ENCODE peak calls at places on chromosomes 2 and 18, in five cellular contexts. M, P, F, Z and A are unnamed samples.
A peak's percentile ranks its signal among the peaks of the same experiment; 100 is the strongest.

GRCh38 chr2:70010222-70011111 is 49.0 kb upstream of the ASPRV1 start:
- DNase-seq in M (no peak), P (no peak), F (no peak), Z (no peak), A (peak; percentile 8)

GRCh38 chr2:33015421-33016142 is 68.8 kb downstream of the LTBP1 start:
- DNase-seq in M (no peak), P (peak; percentile 62), F (peak; percentile 79), Z (peak; percentile 65), A (peak; percentile 67)

GRCh38 chr18:9428862-9429661 is 46.3 kb upstream of the RALBP1 start:
- DNase-seq in M (no peak), P (no peak), F (no peak), Z (no peak), A (no peak)

GRCh38 chr2:719734-720133 is 42.5 kb upstream of the TMEM18 start:
- DNase-seq in M (no peak), P (no peak), F (no peak), Z (no peak), A (no peak)

GRCh38 chr2:157672129-157672528 is 43.5 kb upstream of the ACVR1C start:
- DNase-seq in M (no peak), P (no peak), F (no peak), Z (no peak), A (no peak)

GRCh38 chr2:1969701-1970015 is 225.3 kb upstream of the PXDN start:
- DNase-seq in M (no peak), P (peak; percentile 46), F (no peak), Z (no peak), A (no peak)

GRCh38 chr2:177710889-177711288 is 318.3 kb downstream of the AGPS start:
- DNase-seq in M (no peak), P (no peak), F (no peak), Z (no peak), A (no peak)

GRCh38 chr18:50074404-50074803 is 120.5 kb downstream of the MYO5B start:
- DNase-seq in M (no peak), P (no peak), F (no peak), Z (no peak), A (no peak)

GRCh38 chr2:230990131-230990898 is 5.6 kb upstream of the SPATA3 start:
- DNase-seq in M (no peak), P (no peak), F (no peak), Z (no peak), A (no peak)

GRCh38 chr2:54899576-54900200 is 150.6 kb downstream of the RTN4 start:
- DNase-seq in M (no peak), P (peak; percentile 65), F (peak; percentile 74), Z (peak; percentile 59), A (no peak)

GRCh38 chr2:129181433-129181832 is 798.0 kb upstream of the RAB6C start:
- DNase-seq in M (no peak), P (no peak), F (no peak), Z (no peak), A (no peak)

GRCh38 chr2:216491757-216492635 is 6.6 kb upstream of the RPL37A start:
- DNase-seq in M (no peak), P (no peak), F (no peak), Z (no peak), A (no peak)

GRCh38 chr2:26595146-26595545 is 46.0 kb downstream of the CIB4 start:
- DNase-seq in M (peak; percentile 41), P (no peak), F (no peak), Z (no peak), A (no peak)

GRCh38 chr2:239003933-239004636 is 156.2 kb downstream of the TWIST2 start:
- DNase-seq in M (peak; percentile 41), P (no peak), F (no peak), Z (no peak), A (no peak)
- H3K4me3 ChIP-seq in M (no peak overlapping the region), P (no peak overlapping the region), F (no peak overlapping the region), Z (no peak overlapping the region), A (no peak overlapping the region)

GRCh38 chr2:45004569-45005181 is 4.6 kb downstream of the SIX2 start:
- DNase-seq in M (no peak), P (no peak), F (no peak), Z (peak; percentile 29), A (no peak)
- H3K4me3 ChIP-seq in M (peak overlapping the region; percentile 25), P (peak overlapping the region; percentile 18), F (peak overlapping the region; percentile 12), Z (peak overlapping the region; percentile 11), A (no peak overlapping the region)

DNA sequence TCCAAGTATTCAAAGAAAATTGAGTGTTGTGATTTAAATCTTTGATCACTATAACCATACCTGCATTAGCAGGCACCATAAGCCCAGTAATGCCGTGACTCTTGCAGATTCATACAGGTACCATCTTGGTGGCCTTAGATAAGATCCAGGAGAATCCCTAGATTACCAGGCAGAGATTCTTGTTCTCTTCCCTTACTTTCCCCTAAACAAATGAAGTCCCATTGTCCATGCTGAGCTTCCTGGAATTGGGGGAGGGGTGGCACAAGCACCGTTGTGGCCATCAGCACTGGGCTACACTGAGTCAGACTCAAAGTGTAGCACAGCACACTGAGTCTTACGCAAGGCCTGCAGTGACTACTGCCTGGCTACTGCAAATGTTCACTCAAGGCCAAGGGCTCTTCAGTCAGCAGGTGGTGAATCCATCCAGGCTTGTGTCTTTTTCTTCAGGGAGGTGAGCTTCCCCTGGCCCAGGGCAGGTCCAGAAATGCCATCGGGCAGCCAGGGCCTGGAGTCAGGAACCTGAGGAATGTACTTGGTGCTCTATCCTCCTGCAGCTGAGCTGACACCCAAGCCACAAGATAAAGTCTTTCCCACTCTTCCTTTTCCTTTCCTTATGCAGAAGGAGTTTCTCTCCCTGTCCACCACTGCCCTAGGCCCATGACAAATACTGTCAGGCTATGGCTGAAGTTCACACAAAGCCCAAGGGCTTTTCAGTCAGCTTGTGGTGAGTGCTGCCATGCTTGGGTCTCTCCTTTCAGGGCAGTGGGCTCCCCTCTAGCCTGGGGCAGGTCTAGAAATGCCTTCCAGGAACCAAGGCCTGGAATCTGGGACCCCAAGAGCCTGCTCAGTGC is 52.6 kb downstream of the CD28 start:
- DNase-seq in M (no peak), P (peak; percentile 67), F (peak; percentile 47), Z (no peak), A (no peak)
- H3K4me3 ChIP-seq in M (no peak overlapping the region), P (no peak overlapping the region), F (no peak overlapping the region), Z (no peak overlapping the region), A (no peak overlapping the region)

DNA sequence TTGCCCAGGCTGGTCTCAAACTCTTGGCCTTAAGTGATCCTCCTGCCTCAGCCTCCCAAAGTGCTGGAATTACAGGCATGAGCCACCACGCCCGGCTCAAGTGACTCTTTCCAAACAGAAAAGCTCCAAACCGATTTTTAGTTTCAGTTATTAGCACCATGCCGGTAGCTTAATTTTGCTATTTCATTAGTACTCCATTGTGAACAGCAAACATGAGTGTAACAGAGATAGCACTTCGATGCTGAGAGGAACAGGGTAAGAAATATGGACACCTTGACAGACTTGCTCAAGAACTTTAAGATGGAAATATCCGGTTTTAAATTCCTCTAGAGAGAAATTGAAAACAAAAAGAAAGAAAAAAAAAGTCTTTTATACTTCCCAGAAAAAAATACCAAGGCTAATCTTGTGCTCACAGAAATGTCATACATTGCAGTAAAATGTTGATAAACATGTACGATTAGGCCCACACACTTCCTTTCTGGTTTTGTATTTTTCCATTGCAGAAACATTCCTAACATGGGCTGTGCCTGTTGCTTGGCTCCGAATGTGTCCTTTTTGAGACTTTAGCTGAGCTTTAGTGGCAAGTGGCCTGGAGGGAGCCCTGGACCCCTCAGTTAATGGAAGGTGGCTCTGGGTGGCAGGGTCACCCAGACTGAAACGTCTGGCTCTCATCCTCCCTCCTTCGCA is 18.3 kb downstream of the FHL2 start:
- DNase-seq in M (no peak), P (no peak), F (peak; percentile 89), Z (no peak), A (no peak)
- H3K4me3 ChIP-seq in M (no peak overlapping the region), P (no peak overlapping the region), F (no peak overlapping the region), Z (no peak overlapping the region), A (no peak overlapping the region)